ENCODE peak calls at places on chromosomes 1 and 21, in nine cellular contexts. L is IMR-90, I is adrenal gland, O is esophagus muscularis mucosa, T is prostate gland, F is suprapubic skin, H is stomach, A is Peyer's patch, C is esophagus squamous epithelium. U is an unnamed sample. For H3K36me3, the result is how much of the 10 kb centered on the place peaks cover.

GRCh38 chr1:99645199-99645598 is 714 bp upstream of the PALMD start:
- DNase-seq in L (peak), I (peak), O (no peak), T (peak), F (peak), H (no peak), A (no peak), C (no peak), U (peak)

GRCh38 chr1:66261370-66261769 is 272.6 kb upstream of the SGIP1 start:
- DNase-seq in L (no peak), I (no peak), O (no peak), T (no peak), F (no peak), H (no peak), A (no peak), C (no peak), U (no peak)

GRCh38 chr21:39353295-39353694 is 4.4 kb upstream of the HMGN1 start:
- DNase-seq in L (peak), I (no peak), O (no peak), T (no peak), F (no peak), H (no peak), A (no peak), C (no peak), U (no peak)

GRCh38 chr1:23344987-23345472 is 946 bp upstream of the HNRNPR start:
- DNase-seq in L (no peak), I (no peak), O (no peak), T (no peak), F (no peak), H (no peak), A (no peak), C (no peak), U (no peak)

GRCh38 chr1:35592991-35593769 is 20.1 kb downstream of the TFAP2E start:
- DNase-seq in L (no peak), I (no peak), O (no peak), T (no peak), F (no peak), H (no peak), A (no peak), C (no peak), U (no peak)

GRCh38 chr1:240947438-240948224 is 335.7 kb upstream of the GREM2 start:
- DNase-seq in L (no peak), I (no peak), O (no peak), T (no peak), F (no peak), H (no peak), A (no peak), C (no peak), U (no peak)

GRCh38 chr1:24047101-24047459 is 64.9 kb downstream of the MYOM3 start:
- DNase-seq in L (peak), I (no peak), O (no peak), T (no peak), F (peak), H (no peak), A (no peak), C (no peak), U (no peak)

GRCh38 chr1:17567582-17567981 is 28.1 kb downstream of the ARHGEF10L start:
- DNase-seq in L (peak), I (peak), O (no peak), T (no peak), F (no peak), H (no peak), A (no peak), C (no peak), U (no peak)

GRCh38 chr1:978069-978834 is 3.6 kb downstream of the PERM1 start:
- DNase-seq in L (no peak), I (no peak), O (no peak), T (no peak), F (peak), H (no peak), A (no peak), C (no peak), U (no peak)

GRCh38 chr1:115364776-115365155 is 26.7 kb upstream of the NGF start:
- DNase-seq in L (no peak), I (no peak), O (no peak), T (no peak), F (no peak), H (no peak), A (no peak), C (no peak), U (no peak)

GRCh38 chr1:50110656-50111055 is 1.9 kb downstream of the ELAVL4 start:
- DNase-seq in L (no peak), I (no peak), O (no peak), T (no peak), F (no peak), H (no peak), A (no peak), C (no peak), U (no peak)

GRCh38 chr1:82015444-82015843 is 214.7 kb downstream of the ADGRL2 start:
- DNase-seq in L (no peak), I (no peak), O (no peak), T (no peak), F (no peak), H (no peak), A (no peak), C (no peak), U (no peak)

GRCh38 chr1:8922962-8923361 is 22.7 kb upstream of the CA6 start:
- DNase-seq in L (no peak), I (no peak), O (no peak), T (no peak), F (no peak), H (no peak), A (no peak), C (no peak), U (no peak)

GRCh38 chr1:103180660-103181059 is 72.3 kb upstream of the COL11A1 start:
- DNase-seq in L (peak), I (no peak), O (no peak), T (no peak), F (no peak), H (no peak), A (no peak), C (no peak), U (no peak)

GRCh38 chr1:247551716-247552115 is 2.8 kb downstream of the GCSAML start:
- DNase-seq in L (peak), I (no peak), O (no peak), T (no peak), F (no peak), H (no peak), A (no peak), C (no peak), U (no peak)

GRCh38 chr1:67383999-67384638 is 46.1 kb downstream of the SERBP1 start:
- DNase-seq in L (no peak), I (no peak), O (no peak), T (no peak), F (no peak), H (no peak), A (no peak), C (no peak), U (no peak)

GRCh38 chr1:192516776-192517297 is 58.7 kb upstream of the RGS1 start:
- DNase-seq in L (no peak), I (no peak), O (no peak), T (no peak), F (no peak), H (no peak), A (no peak), C (no peak), U (no peak)

GRCh38 chr1:209383907-209384709 is 199.4 kb upstream of the CAMK1G start:
- DNase-seq in L (no peak), I (no peak), O (no peak), T (peak), F (no peak), H (no peak), A (no peak), C (no peak), U (no peak)

DNA sequence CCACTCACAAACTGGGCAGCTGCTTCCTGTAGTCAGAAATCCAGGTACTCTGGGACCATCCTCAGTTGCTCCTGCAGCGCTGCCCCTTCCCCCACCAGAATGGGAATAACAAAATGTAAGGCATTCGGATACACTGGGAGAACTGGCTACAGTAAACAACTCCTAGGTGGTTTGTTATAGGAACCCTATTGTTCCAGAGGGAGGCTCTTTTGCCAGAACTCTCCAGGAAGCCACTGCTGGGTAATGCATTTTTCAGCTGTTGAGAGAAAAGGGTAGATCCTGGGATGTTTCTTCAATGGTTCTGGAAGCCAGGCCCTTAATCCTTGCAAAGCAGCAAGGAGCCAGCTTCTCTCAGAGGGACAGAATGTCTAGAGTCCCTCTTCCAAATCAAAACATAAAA is 29.2 kb downstream of the PLPP3 start:
- DNase-seq in L (no peak), I (no peak), O (no peak), T (no peak), F (no peak), H (no peak), A (no peak), C (no peak), U (no peak)
- H3K27ac ChIP-seq in L (no peak), I (no peak), O (no peak), T (no peak), F (no peak), H (no peak), A (no peak), C (peak), U (no peak)

GRCh38 chr21:46203203-46203600 is 18.9 kb upstream of the SPATC1L start:
- DNase-seq in L (no peak), I (no peak), O (no peak), T (no peak), F (peak), H (no peak), A (peak), C (no peak), U (no peak)

GRCh38 chr21:46202592-46203202 is 18.4 kb upstream of the SPATC1L start:
- DNase-seq in L (no peak), I (peak), O (no peak), T (no peak), F (peak), H (no peak), A (peak), C (no peak), U (no peak)

GRCh38 chr21:46196733-46197132 is 12.5 kb upstream of the SPATC1L start:
- DNase-seq in L (no peak), I (peak), O (no peak), T (no peak), F (peak), H (peak), A (peak), C (no peak), U (peak)

GRCh38 chr21:46195595-46196195 is 11.4 kb upstream of the SPATC1L start:
- DNase-seq in L (no peak), I (peak), O (no peak), T (no peak), F (peak), H (peak), A (peak), C (no peak), U (no peak)

DNA sequence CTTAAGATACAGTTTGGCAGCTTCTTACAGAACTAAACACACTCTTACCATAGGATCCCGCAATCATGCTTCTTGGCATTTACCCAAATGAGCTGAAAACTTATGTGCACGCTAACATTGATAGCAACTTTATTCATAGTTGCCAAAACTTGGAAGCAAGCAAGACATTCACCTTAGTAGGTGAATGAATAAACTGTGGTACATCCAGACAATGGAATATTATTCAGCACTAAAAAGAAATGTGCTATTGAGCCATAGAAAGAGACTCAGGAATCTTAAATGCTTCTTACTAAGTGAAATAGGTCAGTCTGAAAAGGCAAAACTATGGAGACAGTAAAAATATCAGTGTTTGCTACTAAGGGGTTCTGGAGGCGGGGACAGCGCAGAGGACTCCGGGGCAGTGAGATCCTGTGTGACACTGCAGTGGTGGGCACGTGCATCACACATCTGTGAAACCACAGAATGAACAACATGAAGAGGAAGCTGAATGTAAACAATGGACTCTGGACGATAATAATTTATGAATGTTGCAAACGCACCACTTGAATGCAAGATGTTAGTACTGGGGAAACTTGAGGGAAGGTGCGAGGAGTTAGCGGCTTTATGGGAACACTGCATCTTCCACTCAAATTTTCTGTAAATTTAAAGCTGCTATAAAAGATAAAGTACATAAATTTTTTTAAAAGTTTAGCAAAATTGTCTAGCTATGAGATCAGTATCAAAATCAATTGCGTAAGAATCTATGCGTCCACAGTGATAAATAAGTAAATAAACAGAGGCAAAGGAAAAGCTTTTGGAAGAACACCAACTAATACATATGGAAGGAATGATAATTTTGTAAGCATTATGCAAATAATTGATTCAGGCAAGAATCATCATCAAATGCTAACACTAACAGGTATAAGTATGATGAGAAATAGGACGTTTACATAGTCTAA is 15.4 kb upstream of the SPATC1L start:
- DNase-seq in L (peak), I (no peak), O (no peak), T (no peak), F (peak), H (no peak), A (no peak), C (no peak), U (peak)
- H3K36me3 ChIP-seq in L (under half), I (half or more), O (half or more), T (under half), F (half or more), H (half or more), A (under half), C (half or more), U (half or more)

GRCh38 chr1:2516124-2516523 is 10.3 kb downstream of the PANK4 start:
- DNase-seq in L (no peak), I (no peak), O (no peak), T (no peak), F (no peak), H (no peak), A (no peak), C (no peak), U (no peak)
- TF ChIP-seq POLR2A in L (no peak), I (no peak), O (no peak), T (no peak), F (no peak), H (no peak), A (no peak), C (no peak), U (no peak)

GRCh38 chr1:205456383-205456867 is 580 bp upstream of the BLACAT1 start:
- DNase-seq in L (no peak), I (no peak), O (no peak), T (no peak), F (no peak), H (no peak), A (no peak), C (no peak), U (no peak)
- H3K27ac ChIP-seq in L (no peak), I (no peak), O (no peak), T (no peak), F (no peak), H (no peak), A (no peak), C (no peak), U (no peak)

DNA sequence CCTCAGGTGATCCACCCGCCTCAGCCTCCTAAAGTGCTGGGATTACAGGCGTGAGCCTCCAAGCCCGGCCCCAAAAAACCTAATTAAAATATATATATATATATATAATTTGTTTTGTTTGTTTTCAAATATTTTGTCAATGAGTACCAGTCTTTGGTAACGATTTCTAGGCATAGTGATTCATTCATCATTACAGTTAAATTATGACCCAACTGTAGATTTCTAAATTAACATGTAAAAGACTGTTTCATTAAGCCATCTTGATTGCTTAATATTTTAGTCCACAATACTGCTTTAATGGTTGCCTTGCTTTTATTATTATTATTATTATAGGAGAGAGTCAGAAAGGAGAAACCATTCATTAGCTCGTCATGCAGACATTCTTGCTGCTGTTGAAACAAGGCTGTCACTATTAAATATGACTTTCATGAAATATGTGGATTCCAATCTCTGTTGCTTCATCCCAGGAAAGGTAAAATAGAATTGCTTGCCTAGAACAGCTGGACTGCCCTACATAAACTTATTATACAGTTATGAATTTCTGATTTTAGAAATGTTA is 19.9 kb downstream of the FBXO28 start:
- DNase-seq in L (no peak), I (no peak), O (no peak), T (no peak), F (no peak), H (no peak), A (no peak), C (no peak), U (no peak)
- H3K36me3 ChIP-seq in L (under half), I (under half), O (under half), T (under half), F (half or more), H (half or more), A (under half), C (half or more), U (under half)

DNA sequence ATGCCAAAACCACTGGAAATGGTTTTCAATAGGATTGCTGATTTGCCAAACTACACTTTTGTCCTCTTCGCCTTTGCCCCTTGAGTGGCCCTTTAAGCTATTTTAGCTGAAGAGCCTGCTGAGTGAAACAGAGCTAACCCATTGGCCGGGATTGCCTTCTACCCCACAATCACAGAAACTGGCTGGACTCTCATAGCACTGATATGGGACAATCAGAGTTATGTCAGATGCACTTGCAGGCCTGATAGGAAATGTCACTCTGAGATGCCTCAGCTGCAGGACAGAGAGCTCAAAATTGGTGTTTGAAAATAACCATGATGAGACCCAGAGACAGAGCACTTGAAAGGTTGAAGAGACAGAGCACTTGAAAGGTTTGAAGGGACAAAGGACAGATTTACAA is 354.4 kb downstream of the BRINP2 start:
- DNase-seq in L (no peak), I (no peak), O (no peak), T (no peak), F (no peak), H (no peak), A (no peak), C (no peak), U (no peak)
- TF ChIP-seq POLR2A in L (no peak), I (no peak), O (no peak), T (no peak), F (no peak), H (no peak), A (no peak), C (no peak), U (no peak)

GRCh38 chr1:183277821-183278735 is 92.0 kb downstream of the LAMC2 start:
- DNase-seq in L (peak), I (no peak), O (no peak), T (no peak), F (no peak), H (peak), A (no peak), C (no peak), U (no peak)

GRCh38 chr1:183278736-183279591 is 92.9 kb downstream of the LAMC2 start:
- DNase-seq in L (peak), I (no peak), O (no peak), T (no peak), F (no peak), H (peak), A (no peak), C (no peak), U (no peak)

GRCh38 chr1:183281553-183282091 is 95.6 kb downstream of the LAMC2 start:
- DNase-seq in L (peak), I (peak), O (peak), T (peak), F (peak), H (peak), A (peak), C (peak), U (peak)

GRCh38 chr1:183281039-183281438 is 95.0 kb downstream of the LAMC2 start:
- DNase-seq in L (peak), I (no peak), O (no peak), T (no peak), F (peak), H (peak), A (no peak), C (no peak), U (no peak)

GRCh38 chr1:183279835-183280234 is 93.8 kb downstream of the LAMC2 start:
- DNase-seq in L (peak), I (no peak), O (no peak), T (no peak), F (no peak), H (peak), A (no peak), C (no peak), U (peak)
- H3K27ac ChIP-seq in L (peak), I (no peak), O (peak), T (no peak), F (peak), H (no peak), A (no peak), C (peak), U (no peak)

U was measured in right lobe of liver.